ENCODE peak calls at places on chromosomes 16 and 17, in six cellular contexts. H is AG09319, J is endothelial cell, E is foreskin fibroblast, W is natural killer cell, T is left ventricle myocardium inferior. F is an unnamed sample.

GRCh38 chr16:73068546-73069401 is 20.8 kb upstream of the ZFHX3 start:
- DNase-seq in J (no peak), W (no peak), H (peak), T (peak), E (peak), F (no peak)

GRCh38 chr17:70394430-70394829 is 225.1 kb downstream of the KCNJ2 start:
- DNase-seq in H (no peak), J (no peak), E (peak), T (no peak), W (no peak), F (no peak)

GRCh38 chr16:83971165-83972130 is 3.4 kb downstream of the NECAB2 start:
- DNase-seq in E (no peak), H (no peak), T (peak), W (no peak), J (no peak), F (no peak)

GRCh38 chr17:74939534-74939933 is 3.8 kb downstream of the OTOP3 start:
- DNase-seq in E (no peak), T (no peak), W (no peak), H (no peak), J (no peak), F (no peak)

GRCh38 chr16:88881090-88881580 is 14.7 kb upstream of the PABPN1L start:
- DNase-seq in H (no peak), J (no peak), W (no peak), T (no peak), E (no peak), F (no peak)

GRCh38 chr17:16352838-16353701 is at the start of gene CENPV:
- DNase-seq in J (peak), H (no peak), T (peak), E (peak), W (peak), F (peak)

GRCh38 chr17:34894971-34895370 is 66.3 kb downstream of the CCT6B start:
- DNase-seq in J (no peak), W (no peak), T (no peak), H (no peak), E (no peak), F (no peak)

GRCh38 chr17:74373838-74374606 is 6.7 kb downstream of the GPR142 start:
- DNase-seq in H (no peak), W (no peak), E (no peak), J (no peak), T (peak), F (peak)

GRCh38 chr16:89352091-89352681 is 134.7 kb downstream of the ZNF778 start:
- DNase-seq in W (no peak), T (no peak), E (no peak), H (no peak), J (no peak), F (no peak)

DNA sequence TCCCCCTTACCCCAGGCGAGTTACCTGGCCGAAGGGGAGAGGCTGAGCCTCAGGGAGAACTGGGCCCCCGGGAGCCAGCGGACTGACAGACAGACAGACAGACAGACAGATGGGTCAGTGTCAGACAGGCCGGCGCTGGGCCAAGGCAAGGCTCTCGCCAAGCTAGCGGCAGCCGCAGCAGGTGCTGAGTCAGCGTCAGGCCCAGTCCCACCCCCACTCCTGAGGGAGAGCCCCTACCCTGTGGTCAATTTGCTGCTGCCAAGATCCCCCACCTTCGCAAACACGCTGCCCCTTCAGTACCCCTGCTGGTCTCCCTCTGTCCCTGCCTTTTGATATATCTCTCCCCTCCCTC is 1.5 kb downstream of the FGF11 start:
- DNase-seq in J (peak), E (peak), H (no peak), W (peak), T (peak), F (no peak)
- TF ChIP-seq CTCF in J (no peak), E (no peak), H (no peak), W (no peak), T (no peak), F (no peak)

DNA sequence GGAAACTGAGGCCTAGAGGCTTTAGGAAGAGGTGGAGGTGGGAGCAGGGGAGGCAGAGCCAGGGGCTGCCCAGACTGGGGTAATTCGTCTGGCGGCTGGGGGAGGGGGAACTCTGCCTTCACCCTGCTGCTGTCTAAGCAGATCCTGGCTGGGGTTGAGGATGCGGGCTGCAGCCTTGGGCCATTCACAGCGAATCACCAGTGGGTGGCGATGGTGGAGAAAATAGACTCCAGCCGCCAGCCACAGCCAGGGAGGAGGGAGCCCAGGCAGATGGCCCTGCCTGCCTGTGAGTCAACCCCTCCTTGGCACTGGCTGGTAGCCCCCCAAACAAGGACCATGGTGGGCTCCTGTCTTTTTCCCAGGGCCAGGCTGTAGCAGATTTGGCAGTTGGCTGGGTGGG is 41.7 kb upstream of the CDH5 start:
- DNase-seq in H (no peak), E (no peak), J (peak), T (no peak), W (no peak), F (no peak)
- TF ChIP-seq CTCF in H (no peak), E (no peak), J (no peak), T (no peak), W (no peak), F (peak)

GRCh38 chr16:27859020-27859419 is 204.5 kb downstream of the GSG1L start:
- DNase-seq in J (peak), T (no peak), W (no peak), H (no peak), E (no peak), F (no peak)
- TF ChIP-seq CTCF in J (no peak), T (no peak), W (no peak), H (no peak), E (no peak), F (no peak)

DNA sequence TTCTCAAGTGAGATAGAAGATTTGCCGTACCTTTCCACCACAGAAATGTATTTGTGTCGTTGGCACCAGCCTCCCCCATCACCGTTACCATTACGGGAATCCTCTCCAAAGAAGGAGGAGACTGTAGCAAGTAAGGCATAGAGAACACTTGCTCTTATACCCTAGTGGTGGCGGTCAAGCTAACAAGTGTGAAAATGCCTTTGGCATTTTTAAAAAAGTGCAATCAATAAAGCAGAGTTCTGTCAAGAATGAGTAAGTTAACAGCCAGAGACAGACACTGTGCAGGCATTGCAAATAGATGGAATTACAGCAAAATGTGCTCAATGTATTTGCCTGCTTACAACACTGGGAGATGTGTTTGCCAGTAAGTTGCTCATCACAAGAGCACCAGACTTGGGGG is 7.7 kb downstream of the MSL1 start:
- DNase-seq in J (no peak), W (no peak), T (no peak), H (no peak), E (no peak), F (no peak)
- TF ChIP-seq CTCF in J (no peak), W (no peak), T (no peak), H (no peak), E (no peak), F (peak)

GRCh38 chr17:37815516-37815915 is 70.7 kb upstream of the HNF1B start:
- DNase-seq in H (no peak), W (no peak), E (no peak), T (no peak), J (no peak), F (no peak)
- TF ChIP-seq CTCF in H (no peak), W (no peak), E (no peak), T (no peak), J (no peak), F (no peak)

GRCh38 chr17:57499648-57500049 is 243.3 kb downstream of the MSI2 start:
- DNase-seq in E (no peak), T (no peak), J (no peak), W (no peak), H (no peak), F (no peak)
- TF ChIP-seq CTCF in E (no peak), T (no peak), J (no peak), W (no peak), H (no peak), F (no peak)

DNA sequence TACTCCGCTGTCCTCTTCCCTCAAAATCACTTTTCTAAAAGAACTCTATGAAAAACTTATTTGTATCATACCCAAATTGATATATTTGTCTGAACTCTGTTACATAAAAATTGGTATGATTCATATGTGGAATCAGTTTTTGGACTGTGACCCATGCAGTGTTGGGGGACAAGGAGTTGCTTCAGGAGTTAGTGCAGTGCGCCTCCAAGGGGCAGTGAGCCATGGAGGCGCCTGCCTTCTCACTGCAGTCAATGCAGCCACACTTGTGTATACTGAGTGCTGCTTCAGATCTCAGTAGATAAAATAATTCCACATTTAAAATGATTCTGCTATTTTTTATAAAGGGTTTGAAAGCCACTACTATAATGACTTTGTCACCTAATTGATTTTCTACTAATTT is 32.5 kb downstream of the DGKE start:
- DNase-seq in H (no peak), W (no peak), J (no peak), T (no peak), E (no peak), F (no peak)
- TF ChIP-seq CTCF in H (no peak), W (no peak), J (no peak), T (no peak), E (no peak), F (no peak)